ENCODE peak calls at places on chromosomes 13 and 19, in nine cellular contexts. One of them, this sample, is unnamed.

GRCh38 chr19:44576843-44577565 is 36.4 kb upstream of the IGSF23 start:
- ATAC-seq in heart left ventricle: peak; percentile 71
- ATAC-seq in upper lobe of left lung: peak; percentile 51
- ATAC-seq in foreskin keratinocyte: peak; percentile 68
- ATAC-seq in pancreas: peak; percentile 97
- ATAC-seq in upper lobe of right lung: peak; percentile 90
- ATAC-seq in PC-3: peak; percentile 87
- ATAC-seq in lower lobe of right lung: peak; percentile 83
- ATAC-seq in aorta: no peak
- ATAC-seq in this sample: no peak

GRCh38 chr13:109422163-109422562 is 364.2 kb downstream of the IRS2 start:
- ATAC-seq in heart left ventricle: no peak
- ATAC-seq in upper lobe of left lung: peak; percentile 59
- ATAC-seq in foreskin keratinocyte: no peak
- ATAC-seq in pancreas: no peak
- ATAC-seq in upper lobe of right lung: peak; percentile 79
- ATAC-seq in PC-3: no peak
- ATAC-seq in lower lobe of right lung: peak; percentile 32
- ATAC-seq in aorta: no peak
- ATAC-seq in this sample: no peak

GRCh38 chr19:56507446-56508281 is at the start of gene ZNF471:
- ATAC-seq in heart left ventricle: peak; percentile 100
- ATAC-seq in upper lobe of left lung: peak; percentile 100
- ATAC-seq in foreskin keratinocyte: peak; percentile 99
- ATAC-seq in pancreas: peak; percentile 99
- ATAC-seq in upper lobe of right lung: peak; percentile 99
- ATAC-seq in PC-3: peak; percentile 99
- ATAC-seq in lower lobe of right lung: peak; percentile 100
- ATAC-seq in aorta: peak; percentile 100
- ATAC-seq in this sample: peak; percentile 100

GRCh38 chr19:55158848-55159793 is 1.6 kb upstream of the TNNI3 start:
- ATAC-seq in heart left ventricle: peak; percentile 77
- ATAC-seq in upper lobe of left lung: peak; percentile 69
- ATAC-seq in foreskin keratinocyte: peak; percentile 57
- ATAC-seq in pancreas: no peak
- ATAC-seq in upper lobe of right lung: no peak
- ATAC-seq in PC-3: peak; percentile 17
- ATAC-seq in lower lobe of right lung: no peak
- ATAC-seq in aorta: no peak
- ATAC-seq in this sample: peak; percentile 66

GRCh38 chr13:27919934-27920676 is at the start of gene PDX1:
- ATAC-seq in heart left ventricle: peak; percentile 86
- ATAC-seq in upper lobe of left lung: peak; percentile 73
- ATAC-seq in foreskin keratinocyte: peak; percentile 55
- ATAC-seq in pancreas: peak; percentile 91
- ATAC-seq in upper lobe of right lung: peak; percentile 81
- ATAC-seq in PC-3: peak; percentile 11
- ATAC-seq in lower lobe of right lung: peak; percentile 77
- ATAC-seq in aorta: peak; percentile 28
- ATAC-seq in this sample: peak; percentile 52

GRCh38 chr13:94186470-94186869 is 293.0 kb downstream of the DCT start:
- ATAC-seq in heart left ventricle: no peak
- ATAC-seq in upper lobe of left lung: no peak
- ATAC-seq in foreskin keratinocyte: no peak
- ATAC-seq in pancreas: no peak
- ATAC-seq in upper lobe of right lung: no peak
- ATAC-seq in PC-3: no peak
- ATAC-seq in lower lobe of right lung: no peak
- ATAC-seq in aorta: no peak
- ATAC-seq in this sample: no peak

GRCh38 chr19:49692102-49692599 is 1.2 kb downstream of the CPT1C start:
- ATAC-seq in heart left ventricle: no peak
- ATAC-seq in upper lobe of left lung: no peak
- ATAC-seq in foreskin keratinocyte: no peak
- ATAC-seq in pancreas: no peak
- ATAC-seq in upper lobe of right lung: no peak
- ATAC-seq in PC-3: no peak
- ATAC-seq in lower lobe of right lung: no peak
- ATAC-seq in aorta: no peak
- ATAC-seq in this sample: no peak

GRCh38 chr19:15680923-15681322 is 8.0 kb downstream of the CYP4F12 start:
- ATAC-seq in heart left ventricle: no peak
- ATAC-seq in upper lobe of left lung: no peak
- ATAC-seq in foreskin keratinocyte: no peak
- ATAC-seq in pancreas: no peak
- ATAC-seq in upper lobe of right lung: no peak
- ATAC-seq in PC-3: no peak
- ATAC-seq in lower lobe of right lung: no peak
- ATAC-seq in aorta: no peak
- ATAC-seq in this sample: no peak

GRCh38 chr19:47107201-47107952 is 6.2 kb downstream of the ZC3H4 start:
- ATAC-seq in heart left ventricle: peak; percentile 13
- ATAC-seq in upper lobe of left lung: no peak
- ATAC-seq in foreskin keratinocyte: no peak
- ATAC-seq in pancreas: peak; percentile 41
- ATAC-seq in upper lobe of right lung: no peak
- ATAC-seq in PC-3: peak; percentile 44
- ATAC-seq in lower lobe of right lung: no peak
- ATAC-seq in aorta: no peak
- ATAC-seq in this sample: no peak

GRCh38 chr13:21071894-21072293 is 10.5 kb upstream of the LATS2 start:
- ATAC-seq in heart left ventricle: no peak
- ATAC-seq in upper lobe of left lung: no peak
- ATAC-seq in foreskin keratinocyte: no peak
- ATAC-seq in pancreas: no peak
- ATAC-seq in upper lobe of right lung: no peak
- ATAC-seq in PC-3: no peak
- ATAC-seq in lower lobe of right lung: no peak
- ATAC-seq in aorta: no peak
- ATAC-seq in this sample: no peak
- H3K4me1 ChIP-seq in heart left ventricle: peaks cover 19% of the 10 kb centered on the region
- H3K4me1 ChIP-seq in upper lobe of left lung: peaks cover 26% of the 10 kb centered on the region
- H3K4me1 ChIP-seq in foreskin keratinocyte: peaks cover 8% of the 10 kb centered on the region
- H3K4me1 ChIP-seq in pancreas: peaks cover 3% of the 10 kb centered on the region
- H3K4me1 ChIP-seq in upper lobe of right lung: peaks cover 19% of the 10 kb centered on the region
- H3K4me1 ChIP-seq in PC-3: peaks cover 22% of the 10 kb centered on the region
- H3K4me1 ChIP-seq in lower lobe of right lung: peaks cover 26% of the 10 kb centered on the region
- H3K4me1 ChIP-seq in aorta: no peaks in the 10 kb centered on the region
- H3K4me1 ChIP-seq in this sample: peaks cover 6% of the 10 kb centered on the region

GRCh38 chr19:51297406-51297805 is 14.0 kb upstream of the IGLON5 start:
- ATAC-seq in heart left ventricle: no peak
- ATAC-seq in upper lobe of left lung: no peak
- ATAC-seq in foreskin keratinocyte: no peak
- ATAC-seq in pancreas: no peak
- ATAC-seq in upper lobe of right lung: no peak
- ATAC-seq in PC-3: no peak
- ATAC-seq in lower lobe of right lung: no peak
- ATAC-seq in aorta: no peak
- ATAC-seq in this sample: no peak
- H3K4me1 ChIP-seq in heart left ventricle: no peaks in the 10 kb centered on the region
- H3K4me1 ChIP-seq in upper lobe of left lung: no peaks in the 10 kb centered on the region
- H3K4me1 ChIP-seq in foreskin keratinocyte: no peaks in the 10 kb centered on the region
- H3K4me1 ChIP-seq in pancreas: no peaks in the 10 kb centered on the region
- H3K4me1 ChIP-seq in upper lobe of right lung: no peaks in the 10 kb centered on the region
- H3K4me1 ChIP-seq in PC-3: no peaks in the 10 kb centered on the region
- H3K4me1 ChIP-seq in lower lobe of right lung: no peaks in the 10 kb centered on the region
- H3K4me1 ChIP-seq in aorta: no peaks in the 10 kb centered on the region
- H3K4me1 ChIP-seq in this sample: no peaks in the 10 kb centered on the region

GRCh38 chr19:2170219-2170618 is 6.5 kb downstream of the DOT1L start:
- ATAC-seq in heart left ventricle: no peak
- ATAC-seq in upper lobe of left lung: no peak
- ATAC-seq in foreskin keratinocyte: no peak
- ATAC-seq in pancreas: no peak
- ATAC-seq in upper lobe of right lung: no peak
- ATAC-seq in PC-3: no peak
- ATAC-seq in lower lobe of right lung: no peak
- ATAC-seq in aorta: no peak
- ATAC-seq in this sample: no peak
- H3K4me1 ChIP-seq in heart left ventricle: peaks cover 75% of the 10 kb centered on the region
- H3K4me1 ChIP-seq in upper lobe of left lung: peaks cover 78% of the 10 kb centered on the region
- H3K4me1 ChIP-seq in foreskin keratinocyte: peaks cover 17% of the 10 kb centered on the region
- H3K4me1 ChIP-seq in pancreas: peaks cover 60% of the 10 kb centered on the region
- H3K4me1 ChIP-seq in upper lobe of right lung: peaks cover 67% of the 10 kb centered on the region
- H3K4me1 ChIP-seq in PC-3: peaks cover 38% of the 10 kb centered on the region
- H3K4me1 ChIP-seq in lower lobe of right lung: peaks cover 82% of the 10 kb centered on the region
- H3K4me1 ChIP-seq in aorta: no peaks in the 10 kb centered on the region
- H3K4me1 ChIP-seq in this sample: peaks cover 88% of the 10 kb centered on the region

DNA sequence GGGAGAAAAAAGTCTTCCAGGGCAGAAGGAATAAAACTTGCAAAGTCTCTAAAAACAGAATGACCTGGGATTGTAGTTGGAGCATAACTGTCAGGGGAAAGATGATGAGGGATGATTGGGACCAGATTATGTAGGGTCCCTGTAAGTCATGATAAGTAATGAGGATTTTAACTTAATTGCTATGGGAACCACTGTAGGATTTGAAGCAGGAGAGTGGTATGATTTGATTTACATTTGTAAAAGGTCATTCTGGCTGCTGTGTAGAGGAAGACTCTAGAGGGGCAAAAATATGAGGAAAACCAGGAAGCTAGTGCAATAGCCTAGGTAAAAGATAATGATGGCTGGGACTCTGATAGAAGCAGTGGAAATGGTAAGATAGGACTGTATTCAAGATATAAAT is 900.2 kb downstream of the DIAPH3 start:
- ATAC-seq in heart left ventricle: no peak
- ATAC-seq in upper lobe of left lung: no peak
- ATAC-seq in foreskin keratinocyte: no peak
- ATAC-seq in pancreas: no peak
- ATAC-seq in upper lobe of right lung: no peak
- ATAC-seq in PC-3: no peak
- ATAC-seq in lower lobe of right lung: no peak
- ATAC-seq in aorta: no peak
- ATAC-seq in this sample: no peak
- H3K4me1 ChIP-seq in heart left ventricle: no peaks in the 10 kb centered on the region
- H3K4me1 ChIP-seq in upper lobe of left lung: no peaks in the 10 kb centered on the region
- H3K4me1 ChIP-seq in foreskin keratinocyte: no peaks in the 10 kb centered on the region
- H3K4me1 ChIP-seq in pancreas: no peaks in the 10 kb centered on the region
- H3K4me1 ChIP-seq in upper lobe of right lung: no peaks in the 10 kb centered on the region
- H3K4me1 ChIP-seq in PC-3: no peaks in the 10 kb centered on the region
- H3K4me1 ChIP-seq in lower lobe of right lung: no peaks in the 10 kb centered on the region
- H3K4me1 ChIP-seq in aorta: no peaks in the 10 kb centered on the region
- H3K4me1 ChIP-seq in this sample: no peaks in the 10 kb centered on the region

GRCh38 chr19:51324082-51324481 is 12.6 kb downstream of the IGLON5 start:
- ATAC-seq in heart left ventricle: no peak
- ATAC-seq in upper lobe of left lung: no peak
- ATAC-seq in foreskin keratinocyte: no peak
- ATAC-seq in pancreas: no peak
- ATAC-seq in upper lobe of right lung: no peak
- ATAC-seq in PC-3: no peak
- ATAC-seq in lower lobe of right lung: no peak
- ATAC-seq in aorta: no peak
- ATAC-seq in this sample: no peak

GRCh38 chr19:51323481-51323891 is 12.0 kb downstream of the IGLON5 start:
- ATAC-seq in heart left ventricle: no peak
- ATAC-seq in upper lobe of left lung: no peak
- ATAC-seq in foreskin keratinocyte: no peak
- ATAC-seq in pancreas: no peak
- ATAC-seq in upper lobe of right lung: no peak
- ATAC-seq in PC-3: no peak
- ATAC-seq in lower lobe of right lung: no peak
- ATAC-seq in aorta: no peak
- ATAC-seq in this sample: no peak

GRCh38 chr19:51325161-51325979 is 13.9 kb downstream of the IGLON5 start:
- ATAC-seq in heart left ventricle: no peak
- ATAC-seq in upper lobe of left lung: no peak
- ATAC-seq in foreskin keratinocyte: no peak
- ATAC-seq in pancreas: no peak
- ATAC-seq in upper lobe of right lung: no peak
- ATAC-seq in PC-3: no peak
- ATAC-seq in lower lobe of right lung: no peak
- ATAC-seq in aorta: no peak
- ATAC-seq in this sample: no peak

GRCh38 chr19:51327066-51327985 is 14.6 kb downstream of the VSIG10L start:
- ATAC-seq in heart left ventricle: peak; percentile 77
- ATAC-seq in upper lobe of left lung: peak; percentile 75
- ATAC-seq in foreskin keratinocyte: peak; percentile 70
- ATAC-seq in pancreas: peak; percentile 66
- ATAC-seq in upper lobe of right lung: peak; percentile 80
- ATAC-seq in PC-3: peak; percentile 91
- ATAC-seq in lower lobe of right lung: peak; percentile 66
- ATAC-seq in aorta: peak; percentile 69
- ATAC-seq in this sample: peak; percentile 43

GRCh38 chr19:51326216-51327065 is 15.0 kb downstream of the IGLON5 start:
- ATAC-seq in heart left ventricle: no peak
- ATAC-seq in upper lobe of left lung: no peak
- ATAC-seq in foreskin keratinocyte: no peak
- ATAC-seq in pancreas: no peak
- ATAC-seq in upper lobe of right lung: no peak
- ATAC-seq in PC-3: no peak
- ATAC-seq in lower lobe of right lung: no peak
- ATAC-seq in aorta: no peak
- ATAC-seq in this sample: no peak
- H3K4me1 ChIP-seq in heart left ventricle: peaks cover 7% of the 10 kb centered on the region
- H3K4me1 ChIP-seq in upper lobe of left lung: peaks cover 14% of the 10 kb centered on the region
- H3K4me1 ChIP-seq in foreskin keratinocyte: no peaks in the 10 kb centered on the region
- H3K4me1 ChIP-seq in pancreas: no peaks in the 10 kb centered on the region
- H3K4me1 ChIP-seq in upper lobe of right lung: peaks cover 6% of the 10 kb centered on the region
- H3K4me1 ChIP-seq in PC-3: no peaks in the 10 kb centered on the region
- H3K4me1 ChIP-seq in lower lobe of right lung: peaks cover 13% of the 10 kb centered on the region
- H3K4me1 ChIP-seq in aorta: no peaks in the 10 kb centered on the region
- H3K4me1 ChIP-seq in this sample: no peaks in the 10 kb centered on the region